ENCODE peak calls at places on chromosome 18, in seven cellular contexts. One of them, this sample, is unnamed.
A peak's percentile ranks its signal among the peaks of the same experiment; 100 is the strongest.

GRCh38 chr18:30601541-30601940 is 441.0 kb downstream of the DSC3 start:
- DNase-seq in hepatocyte: no peak
- DNase-seq in stomach: no peak
- DNase-seq in IMR-90: no peak
- DNase-seq in transverse colon: no peak
- DNase-seq in Calu3: no peak
- DNase-seq in thyroid gland: no peak
- DNase-seq in this sample: no peak

GRCh38 chr18:24503182-24503581 is 42.7 kb downstream of the HRH4 start:
- DNase-seq in Calu3: no peak
- DNase-seq in stomach: no peak
- DNase-seq in transverse colon: no peak
- DNase-seq in hepatocyte: no peak
- DNase-seq in IMR-90: no peak
- DNase-seq in thyroid gland: no peak
- DNase-seq in this sample: no peak

GRCh38 chr18:61443311-61443710 is 110.1 kb downstream of the CDH20 start:
- DNase-seq in IMR-90: no peak
- DNase-seq in hepatocyte: no peak
- DNase-seq in stomach: no peak
- DNase-seq in transverse colon: no peak
- DNase-seq in Calu3: no peak
- DNase-seq in thyroid gland: no peak
- DNase-seq in this sample: no peak

GRCh38 chr18:56541790-56542189 is 96.6 kb downstream of the TXNL1 start:
- DNase-seq in IMR-90: no peak
- DNase-seq in thyroid gland: no peak
- DNase-seq in Calu3: no peak
- DNase-seq in hepatocyte: no peak
- DNase-seq in stomach: no peak
- DNase-seq in transverse colon: no peak
- DNase-seq in this sample: no peak

GRCh38 chr18:47932603-47933002 is 2.1 kb upstream of the SMAD2 start:
- DNase-seq in Calu3: peak; percentile 18
- DNase-seq in transverse colon: no peak
- DNase-seq in hepatocyte: no peak
- DNase-seq in stomach: no peak
- DNase-seq in IMR-90: no peak
- DNase-seq in thyroid gland: peak; percentile 35
- DNase-seq in this sample: no peak

GRCh38 chr18:69998523-69998987 is 50.9 kb upstream of the CD226 start:
- DNase-seq in stomach: no peak
- DNase-seq in Calu3: no peak
- DNase-seq in transverse colon: no peak
- DNase-seq in IMR-90: no peak
- DNase-seq in thyroid gland: peak; percentile 45
- DNase-seq in hepatocyte: no peak
- DNase-seq in this sample: no peak

GRCh38 chr18:58502628-58503027 is 126.3 kb downstream of the ALPK2 start:
- DNase-seq in Calu3: no peak
- DNase-seq in transverse colon: no peak
- DNase-seq in thyroid gland: no peak
- DNase-seq in stomach: no peak
- DNase-seq in hepatocyte: no peak
- DNase-seq in IMR-90: no peak
- DNase-seq in this sample: no peak

GRCh38 chr18:69974365-69974764 is 26.7 kb upstream of the CD226 start:
- DNase-seq in transverse colon: no peak
- DNase-seq in hepatocyte: no peak
- DNase-seq in IMR-90: peak; percentile 65
- DNase-seq in thyroid gland: no peak
- DNase-seq in stomach: no peak
- DNase-seq in Calu3: no peak
- DNase-seq in this sample: no peak

GRCh38 chr18:52312321-52312720 is 27.7 kb upstream of the DCC start:
- DNase-seq in Calu3: no peak
- DNase-seq in stomach: no peak
- DNase-seq in transverse colon: no peak
- DNase-seq in IMR-90: no peak
- DNase-seq in hepatocyte: no peak
- DNase-seq in thyroid gland: no peak
- DNase-seq in this sample: no peak

GRCh38 chr18:10926565-10927194 is 222.7 kb downstream of the PIEZO2 start:
- DNase-seq in IMR-90: peak; percentile 68
- DNase-seq in thyroid gland: no peak
- DNase-seq in stomach: no peak
- DNase-seq in transverse colon: no peak
- DNase-seq in Calu3: peak; percentile 29
- DNase-seq in hepatocyte: no peak
- DNase-seq in this sample: peak; percentile 11

GRCh38 chr18:79615091-79615490 is 64.5 kb upstream of the CTDP1 start:
- DNase-seq in stomach: no peak
- DNase-seq in transverse colon: no peak
- DNase-seq in hepatocyte: no peak
- DNase-seq in IMR-90: no peak
- DNase-seq in thyroid gland: no peak
- DNase-seq in Calu3: no peak
- DNase-seq in this sample: no peak

GRCh38 chr18:77361382-77361781 is 111.7 kb downstream of the GALR1 start:
- DNase-seq in hepatocyte: no peak
- DNase-seq in stomach: no peak
- DNase-seq in IMR-90: no peak
- DNase-seq in Calu3: no peak
- DNase-seq in thyroid gland: no peak
- DNase-seq in transverse colon: no peak
- DNase-seq in this sample: no peak

GRCh38 chr18:59150236-59150635 is 10.6 kb downstream of the SEC11C start:
- DNase-seq in stomach: no peak
- DNase-seq in transverse colon: no peak
- DNase-seq in Calu3: no peak
- DNase-seq in thyroid gland: no peak
- DNase-seq in IMR-90: no peak
- DNase-seq in hepatocyte: no peak
- DNase-seq in this sample: no peak

GRCh38 chr18:959854-960253 is 55.2 kb downstream of the ADCYAP1 start:
- DNase-seq in stomach: no peak
- DNase-seq in thyroid gland: no peak
- DNase-seq in Calu3: no peak
- DNase-seq in hepatocyte: no peak
- DNase-seq in IMR-90: no peak
- DNase-seq in transverse colon: no peak
- DNase-seq in this sample: no peak

GRCh38 chr18:4586729-4587128 is 131.6 kb upstream of the DLGAP1 start:
- DNase-seq in Calu3: peak; percentile 41
- DNase-seq in transverse colon: no peak
- DNase-seq in hepatocyte: no peak
- DNase-seq in thyroid gland: no peak
- DNase-seq in IMR-90: no peak
- DNase-seq in stomach: no peak
- DNase-seq in this sample: no peak

GRCh38 chr18:9631814-9632496 is 17.6 kb upstream of the PPP4R1 start:
- DNase-seq in hepatocyte: no peak
- DNase-seq in thyroid gland: no peak
- DNase-seq in transverse colon: no peak
- DNase-seq in IMR-90: peak; percentile 96
- DNase-seq in stomach: no peak
- DNase-seq in Calu3: peak; percentile 31
- DNase-seq in this sample: no peak

GRCh38 chr18:58196881-58197872 is 153.2 kb downstream of the NEDD4L start:
- DNase-seq in stomach: peak; percentile 47
- DNase-seq in hepatocyte: no peak
- DNase-seq in Calu3: no peak
- DNase-seq in IMR-90: no peak
- DNase-seq in transverse colon: peak; percentile 38
- DNase-seq in thyroid gland: peak; percentile 49
- DNase-seq in this sample: no peak

GRCh38 chr18:55069497-55069896 is 110.2 kb upstream of the CCDC68 start:
- DNase-seq in Calu3: no peak
- DNase-seq in thyroid gland: no peak
- DNase-seq in transverse colon: no peak
- DNase-seq in hepatocyte: no peak
- DNase-seq in IMR-90: no peak
- DNase-seq in stomach: no peak
- DNase-seq in this sample: no peak

GRCh38 chr18:42114310-42114943 is 159.4 kb downstream of the PIK3C3 start:
- DNase-seq in Calu3: peak; percentile 70
- DNase-seq in IMR-90: peak; percentile 75
- DNase-seq in hepatocyte: peak; percentile 89
- DNase-seq in transverse colon: peak; percentile 48
- DNase-seq in thyroid gland: peak; percentile 64
- DNase-seq in stomach: peak; percentile 45
- DNase-seq in this sample: peak; percentile 79

GRCh38 chr18:59639821-59640220 is 57.4 kb downstream of the CCBE1 start:
- DNase-seq in transverse colon: no peak
- DNase-seq in IMR-90: peak; percentile 43
- DNase-seq in thyroid gland: no peak
- DNase-seq in Calu3: no peak
- DNase-seq in stomach: no peak
- DNase-seq in hepatocyte: no peak
- DNase-seq in this sample: no peak

GRCh38 chr18:49059028-49059670 is 108.4 kb upstream of the SMAD7 start:
- DNase-seq in thyroid gland: no peak
- DNase-seq in IMR-90: peak; percentile 24
- DNase-seq in transverse colon: no peak
- DNase-seq in hepatocyte: no peak
- DNase-seq in Calu3: no peak
- DNase-seq in stomach: no peak
- DNase-seq in this sample: no peak
- TF ChIP-seq CTCF in thyroid gland: no peak
- TF ChIP-seq CTCF in IMR-90: peak; percentile 36
- TF ChIP-seq CTCF in transverse colon: no peak
- TF ChIP-seq CTCF in hepatocyte: peak; percentile 29
- TF ChIP-seq CTCF in Calu3: no peak
- TF ChIP-seq CTCF in stomach: no peak
- TF ChIP-seq CTCF in this sample: no peak

DNA sequence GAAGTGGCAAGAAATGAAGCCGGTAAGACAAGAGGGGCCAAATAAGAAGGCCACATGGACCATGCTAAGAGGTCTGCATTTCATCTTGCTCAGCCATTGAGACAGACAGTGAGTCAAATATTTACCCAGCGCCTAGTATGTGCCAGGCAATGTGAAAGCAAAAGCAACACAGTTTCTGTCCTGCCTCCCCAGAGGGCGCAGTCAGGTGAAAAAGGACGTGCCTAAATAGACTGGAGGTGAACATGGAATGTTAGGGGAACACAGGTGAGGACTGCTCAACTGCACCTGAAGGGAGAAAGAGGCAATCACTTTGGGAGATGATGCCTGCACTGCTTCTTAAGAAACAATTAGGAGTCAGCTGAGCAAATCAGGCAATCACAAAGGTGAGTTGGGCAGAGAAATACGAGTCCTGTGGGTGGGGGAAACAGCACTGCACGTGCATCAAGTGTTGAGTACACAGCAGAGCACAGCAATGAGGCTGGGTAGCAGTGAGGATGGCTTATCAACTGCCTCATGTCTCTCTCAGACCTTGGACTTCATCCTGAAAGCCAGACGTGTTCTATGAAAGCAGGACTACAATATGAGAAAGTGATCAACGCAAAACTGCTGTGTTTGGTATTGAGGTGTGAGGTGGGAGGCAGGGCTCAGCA is 218.3 kb upstream of the SMAD7 start:
- DNase-seq in stomach: peak; percentile 47
- DNase-seq in IMR-90: no peak
- DNase-seq in transverse colon: peak; percentile 31
- DNase-seq in hepatocyte: peak; percentile 30
- DNase-seq in Calu3: peak; percentile 22
- DNase-seq in thyroid gland: peak; percentile 22
- DNase-seq in this sample: no peak
- TF ChIP-seq CTCF in stomach: no peak
- TF ChIP-seq CTCF in IMR-90: no peak
- TF ChIP-seq CTCF in transverse colon: no peak
- TF ChIP-seq CTCF in hepatocyte: no peak
- TF ChIP-seq CTCF in Calu3: no peak
- TF ChIP-seq CTCF in thyroid gland: no peak
- TF ChIP-seq CTCF in this sample: no peak

GRCh38 chr18:66548747-66549146 is 55.1 kb downstream of the CDH19 start:
- DNase-seq in Calu3: no peak
- DNase-seq in transverse colon: no peak
- DNase-seq in hepatocyte: no peak
- DNase-seq in stomach: no peak
- DNase-seq in IMR-90: no peak
- DNase-seq in thyroid gland: no peak
- DNase-seq in this sample: no peak
- TF ChIP-seq CTCF in Calu3: no peak
- TF ChIP-seq CTCF in transverse colon: no peak
- TF ChIP-seq CTCF in hepatocyte: no peak
- TF ChIP-seq CTCF in stomach: no peak
- TF ChIP-seq CTCF in IMR-90: no peak
- TF ChIP-seq CTCF in thyroid gland: no peak
- TF ChIP-seq CTCF in this sample: peak; percentile 81

DNA sequence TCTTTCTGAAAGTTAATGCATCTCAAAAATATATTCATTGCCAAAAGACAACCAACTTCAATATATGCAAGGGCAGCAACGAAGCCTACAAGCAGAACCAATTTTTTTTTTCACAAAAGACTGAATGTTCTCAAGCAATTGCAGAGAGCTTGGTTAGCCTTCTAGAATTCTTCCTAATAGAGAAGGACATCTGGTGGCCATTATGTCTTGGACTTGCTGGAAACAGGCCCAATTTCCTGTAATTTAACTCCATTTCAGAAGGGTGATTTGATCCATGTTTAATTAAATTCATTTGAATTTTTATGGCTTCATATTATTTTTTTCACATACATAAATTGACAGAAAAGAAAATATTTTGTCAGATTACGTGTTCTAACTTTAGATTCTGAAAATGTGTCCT is 208.0 kb downstream of the TPGS2 start:
- DNase-seq in thyroid gland: no peak
- DNase-seq in stomach: no peak
- DNase-seq in hepatocyte: no peak
- DNase-seq in IMR-90: no peak
- DNase-seq in Calu3: no peak
- DNase-seq in transverse colon: no peak
- DNase-seq in this sample: no peak
- TF ChIP-seq CTCF in thyroid gland: no peak
- TF ChIP-seq CTCF in stomach: no peak
- TF ChIP-seq CTCF in hepatocyte: no peak
- TF ChIP-seq CTCF in IMR-90: no peak
- TF ChIP-seq CTCF in Calu3: no peak
- TF ChIP-seq CTCF in transverse colon: no peak
- TF ChIP-seq CTCF in this sample: no peak